ENCODE peak calls at places on chromosomes 4 and X, in seven cellular contexts. One of them, this sample, is unnamed.

GRCh38 chr4:123671633-123672404 is 275.2 kb downstream of the SPRY1 start:
- DNase-seq in NCI-H748 treated with DMSO at 0.1 percent for 48 hours: no peak
- DNase-seq in GM13977: peak
- DNase-seq in Ammon's horn: no peak
- DNase-seq in iris pigment epithelial cell: no peak
- DNase-seq in GM12865: peak
- DNase-seq in kidney tubule cell: peak
- DNase-seq in this sample: no peak

GRCh38 chr4:24067781-24068193 is 177.9 kb upstream of the PPARGC1A start:
- DNase-seq in NCI-H748 treated with DMSO at 0.1 percent for 48 hours: no peak
- DNase-seq in GM13977: no peak
- DNase-seq in Ammon's horn: peak
- DNase-seq in iris pigment epithelial cell: peak
- DNase-seq in GM12865: no peak
- DNase-seq in kidney tubule cell: peak
- DNase-seq in this sample: no peak

GRCh38 chr4:42371306-42372063 is 25.8 kb upstream of the SHISA3 start:
- DNase-seq in NCI-H748 treated with DMSO at 0.1 percent for 48 hours: no peak
- DNase-seq in GM13977: peak
- DNase-seq in Ammon's horn: peak
- DNase-seq in iris pigment epithelial cell: peak
- DNase-seq in GM12865: peak
- DNase-seq in kidney tubule cell: peak
- DNase-seq in this sample: no peak

GRCh38 chr4:185771696-185772390 is 40.2 kb downstream of the SORBS2 start:
- DNase-seq in NCI-H748 treated with DMSO at 0.1 percent for 48 hours: no peak
- DNase-seq in GM13977: no peak
- DNase-seq in Ammon's horn: no peak
- DNase-seq in iris pigment epithelial cell: peak
- DNase-seq in GM12865: no peak
- DNase-seq in kidney tubule cell: no peak
- DNase-seq in this sample: no peak

GRCh38 chr4:20019310-20020015 is 232.2 kb upstream of the SLIT2 start:
- DNase-seq in NCI-H748 treated with DMSO at 0.1 percent for 48 hours: no peak
- DNase-seq in GM13977: no peak
- DNase-seq in Ammon's horn: no peak
- DNase-seq in iris pigment epithelial cell: peak
- DNase-seq in GM12865: no peak
- DNase-seq in kidney tubule cell: peak
- DNase-seq in this sample: no peak

GRCh38 chr4:169103966-169104412 is 93.9 kb upstream of the CBR4 start:
- DNase-seq in NCI-H748 treated with DMSO at 0.1 percent for 48 hours: no peak
- DNase-seq in GM13977: no peak
- DNase-seq in Ammon's horn: peak
- DNase-seq in iris pigment epithelial cell: no peak
- DNase-seq in GM12865: no peak
- DNase-seq in kidney tubule cell: peak
- DNase-seq in this sample: no peak

GRCh38 chr4:165627128-165627527 is 245.9 kb upstream of the TLL1 start:
- DNase-seq in NCI-H748 treated with DMSO at 0.1 percent for 48 hours: no peak
- DNase-seq in GM13977: no peak
- DNase-seq in Ammon's horn: no peak
- DNase-seq in iris pigment epithelial cell: no peak
- DNase-seq in GM12865: no peak
- DNase-seq in kidney tubule cell: no peak
- DNase-seq in this sample: no peak

GRCh38 chr4:40923326-40924095 is 173.8 kb downstream of the NSUN7 start:
- DNase-seq in NCI-H748 treated with DMSO at 0.1 percent for 48 hours: no peak
- DNase-seq in GM13977: no peak
- DNase-seq in Ammon's horn: peak
- DNase-seq in iris pigment epithelial cell: no peak
- DNase-seq in GM12865: no peak
- DNase-seq in kidney tubule cell: no peak
- DNase-seq in this sample: no peak

GRCh38 chr4:82648356-82648755 is 86.6 kb upstream of the TMEM150C start:
- DNase-seq in NCI-H748 treated with DMSO at 0.1 percent for 48 hours: no peak
- DNase-seq in GM13977: no peak
- DNase-seq in Ammon's horn: no peak
- DNase-seq in iris pigment epithelial cell: peak
- DNase-seq in GM12865: no peak
- DNase-seq in kidney tubule cell: peak
- DNase-seq in this sample: no peak

GRCh38 chrX:154411981-154412340 is 622 bp downstream of the TAFAZZIN start:
- DNase-seq in NCI-H748 treated with DMSO at 0.1 percent for 48 hours: peak
- DNase-seq in GM13977: peak
- DNase-seq in Ammon's horn: peak
- DNase-seq in iris pigment epithelial cell: peak
- DNase-seq in GM12865: peak
- DNase-seq in kidney tubule cell: peak
- DNase-seq in this sample: no peak

GRCh38 chrX:103343105-103343504 is 13.1 kb downstream of the TCEAL7 start:
- DNase-seq in NCI-H748 treated with DMSO at 0.1 percent for 48 hours: peak
- DNase-seq in GM13977: peak
- DNase-seq in Ammon's horn: peak
- DNase-seq in iris pigment epithelial cell: peak
- DNase-seq in GM12865: peak
- DNase-seq in kidney tubule cell: peak
- DNase-seq in this sample: no peak

GRCh38 chr4:24550773-24551172 is 33.6 kb downstream of the DHX15 start:
- DNase-seq in NCI-H748 treated with DMSO at 0.1 percent for 48 hours: no peak
- DNase-seq in GM13977: no peak
- DNase-seq in Ammon's horn: no peak
- DNase-seq in iris pigment epithelial cell: peak
- DNase-seq in GM12865: no peak
- DNase-seq in kidney tubule cell: no peak
- DNase-seq in this sample: no peak

GRCh38 chrX:101659601-101660063 is at the start of gene ARMCX2:
- DNase-seq in NCI-H748 treated with DMSO at 0.1 percent for 48 hours: peak
- DNase-seq in GM13977: peak
- DNase-seq in Ammon's horn: peak
- DNase-seq in iris pigment epithelial cell: peak
- DNase-seq in GM12865: peak
- DNase-seq in kidney tubule cell: peak
- DNase-seq in this sample: peak

GRCh38 chr4:124727331-124727730 is 14.8 kb upstream of the ANKRD50 start:
- DNase-seq in NCI-H748 treated with DMSO at 0.1 percent for 48 hours: no peak
- DNase-seq in GM13977: no peak
- DNase-seq in Ammon's horn: peak
- DNase-seq in iris pigment epithelial cell: no peak
- DNase-seq in GM12865: no peak
- DNase-seq in kidney tubule cell: no peak
- DNase-seq in this sample: no peak

GRCh38 chr4:138090145-138090917 is 151.8 kb downstream of the SLC7A11 start:
- DNase-seq in NCI-H748 treated with DMSO at 0.1 percent for 48 hours: peak
- DNase-seq in GM13977: peak
- DNase-seq in Ammon's horn: peak
- DNase-seq in iris pigment epithelial cell: peak
- DNase-seq in GM12865: peak
- DNase-seq in kidney tubule cell: peak
- DNase-seq in this sample: peak

GRCh38 chr4:112075129-112075753 is 70.0 kb upstream of the FAM241A start:
- DNase-seq in NCI-H748 treated with DMSO at 0.1 percent for 48 hours: peak
- DNase-seq in GM13977: peak
- DNase-seq in Ammon's horn: peak
- DNase-seq in iris pigment epithelial cell: peak
- DNase-seq in GM12865: peak
- DNase-seq in kidney tubule cell: peak
- DNase-seq in this sample: no peak

GRCh38 chrX:39475372-39475771 is 622.4 kb downstream of the BCOR start:
- DNase-seq in NCI-H748 treated with DMSO at 0.1 percent for 48 hours: no peak
- DNase-seq in GM13977: no peak
- DNase-seq in Ammon's horn: no peak
- DNase-seq in iris pigment epithelial cell: no peak
- DNase-seq in GM12865: no peak
- DNase-seq in kidney tubule cell: peak
- DNase-seq in this sample: no peak

GRCh38 chrX:120207009-120207610 is 43.5 kb upstream of the ZBTB33 start:
- DNase-seq in NCI-H748 treated with DMSO at 0.1 percent for 48 hours: no peak
- DNase-seq in GM13977: no peak
- DNase-seq in Ammon's horn: peak
- DNase-seq in iris pigment epithelial cell: no peak
- DNase-seq in GM12865: no peak
- DNase-seq in kidney tubule cell: no peak
- DNase-seq in this sample: no peak

GRCh38 chrX:39821011-39821708 is 276.6 kb downstream of the BCOR start:
- DNase-seq in NCI-H748 treated with DMSO at 0.1 percent for 48 hours: peak
- DNase-seq in GM13977: peak
- DNase-seq in Ammon's horn: no peak
- DNase-seq in iris pigment epithelial cell: peak
- DNase-seq in GM12865: peak
- DNase-seq in kidney tubule cell: no peak
- DNase-seq in this sample: no peak

GRCh38 chr4:121696140-121696640 is 590 bp downstream of the ANXA5 start:
- DNase-seq in NCI-H748 treated with DMSO at 0.1 percent for 48 hours: no peak
- DNase-seq in GM13977: peak
- DNase-seq in Ammon's horn: peak
- DNase-seq in iris pigment epithelial cell: peak
- DNase-seq in GM12865: peak
- DNase-seq in kidney tubule cell: peak
- DNase-seq in this sample: no peak

GRCh38 chrX:131830400-131831184 is 192.5 kb upstream of the STK26 start:
- DNase-seq in NCI-H748 treated with DMSO at 0.1 percent for 48 hours: peak
- DNase-seq in GM13977: no peak
- DNase-seq in Ammon's horn: peak
- DNase-seq in iris pigment epithelial cell: peak
- DNase-seq in GM12865: no peak
- DNase-seq in kidney tubule cell: peak
- DNase-seq in this sample: peak

GRCh38 chr4:39613093-39613656 is 25.5 kb downstream of the SMIM14 start:
- DNase-seq in NCI-H748 treated with DMSO at 0.1 percent for 48 hours: no peak
- DNase-seq in GM13977: no peak
- DNase-seq in Ammon's horn: no peak
- DNase-seq in iris pigment epithelial cell: peak
- DNase-seq in GM12865: peak
- DNase-seq in kidney tubule cell: no peak
- DNase-seq in this sample: no peak

GRCh38 chr4:161448550-161449180 is 715.1 kb downstream of the FSTL5 start:
- DNase-seq in NCI-H748 treated with DMSO at 0.1 percent for 48 hours: no peak
- DNase-seq in GM13977: no peak
- DNase-seq in Ammon's horn: no peak
- DNase-seq in iris pigment epithelial cell: peak
- DNase-seq in GM12865: no peak
- DNase-seq in kidney tubule cell: no peak
- DNase-seq in this sample: no peak

GRCh38 chr4:165383757-165384156 is 4.9 kb downstream of the CPE start:
- DNase-seq in NCI-H748 treated with DMSO at 0.1 percent for 48 hours: peak
- DNase-seq in GM13977: no peak
- DNase-seq in Ammon's horn: no peak
- DNase-seq in iris pigment epithelial cell: no peak
- DNase-seq in GM12865: no peak
- DNase-seq in kidney tubule cell: no peak
- DNase-seq in this sample: peak

GRCh38 chr4:142383354-142383753 is 462.7 kb downstream of the INPP4B start:
- DNase-seq in NCI-H748 treated with DMSO at 0.1 percent for 48 hours: no peak
- DNase-seq in GM13977: no peak
- DNase-seq in Ammon's horn: no peak
- DNase-seq in iris pigment epithelial cell: no peak
- DNase-seq in GM12865: no peak
- DNase-seq in kidney tubule cell: no peak
- DNase-seq in this sample: no peak